ENCODE peak calls at places on chromosomes 16 and 17, in nine cellular contexts. B, U, W, R, Z, K, D, L and T are unnamed samples.
A peak's percentile ranks its signal among the peaks of the same experiment; 100 is the strongest.

GRCh38 chr17:57485566-57485865 is 229.2 kb downstream of the MSI2 start:
- DNase-seq in Z (no peak), W (peak; percentile 49), L (no peak), U (no peak), K (no peak), B (no peak), R (no peak), D (no peak), T (no peak)

GRCh38 chr16:25298165-25298872 is 40.7 kb upstream of the ZKSCAN2 start:
- DNase-seq in D (peak; percentile 7), W (no peak), R (no peak), K (no peak), Z (no peak), B (no peak), U (no peak), L (no peak), T (no peak)

GRCh38 chr17:27535178-27535928 is 79.1 kb downstream of the KSR1 start:
- DNase-seq in Z (no peak), U (no peak), R (no peak), D (no peak), L (no peak), W (no peak), B (no peak), K (no peak), T (no peak)

GRCh38 chr16:60729052-60729451 is 1307.2 kb downstream of the CDH8 start:
- DNase-seq in W (no peak), U (no peak), K (no peak), B (no peak), R (no peak), L (no peak), Z (no peak), D (no peak), T (no peak)

GRCh38 chr16:88013091-88013609 is 61.9 kb downstream of the BANP start:
- DNase-seq in U (peak; percentile 36), D (no peak), R (no peak), K (peak; percentile 1), L (no peak), W (no peak), Z (no peak), B (no peak), T (no peak)

GRCh38 chr16:641326-642188 is at the start of gene MCRIP2:
- DNase-seq in D (peak; percentile 77), K (peak; percentile 70), L (peak; percentile 71), U (peak; percentile 88), B (peak; percentile 67), W (no peak), Z (peak; percentile 61), R (peak; percentile 94), T (peak; percentile 90)

GRCh38 chr17:62578757-62579487 is 48.5 kb upstream of the MRC2 start:
- DNase-seq in U (no peak), K (no peak), R (no peak), W (no peak), Z (no peak), B (no peak), L (no peak), D (no peak), T (no peak)

GRCh38 chr17:69978056-69978646 is 96.9 kb upstream of the KCNJ16 start:
- DNase-seq in R (no peak), L (no peak), B (no peak), Z (peak; percentile 52), W (no peak), U (no peak), D (no peak), K (peak; percentile 4), T (no peak)

GRCh38 chr16:81212830-81213465 is 25.5 kb upstream of the BCO1 start:
- DNase-seq in K (no peak), Z (no peak), W (no peak), L (no peak), R (no peak), B (no peak), U (no peak), D (no peak), T (no peak)

GRCh38 chr16:55663770-55664677 is 8.2 kb downstream of the SLC6A2 start:
- DNase-seq in R (no peak), D (no peak), K (no peak), W (no peak), B (no peak), Z (no peak), U (no peak), L (no peak), T (no peak)

GRCh38 chr17:37148171-37148570 is 199.4 kb downstream of the AATF start:
- DNase-seq in K (peak; percentile 4), L (peak; percentile 33), Z (no peak), B (no peak), R (no peak), D (no peak), W (peak; percentile 31), U (no peak), T (no peak)

GRCh38 chr17:41667280-41668008 is 21.2 kb upstream of the EIF1 start:
- DNase-seq in B (no peak), U (no peak), R (peak; percentile 31), D (no peak), L (no peak), K (no peak), W (no peak), Z (no peak), T (no peak)
- TF ChIP-seq CTCF in B (no peak), U (no peak), R (no peak), D (no peak), L (no peak), K (no peak), W (no peak), Z (no peak), T (no peak)

GRCh38 chr17:30211371-30211770 is 24.1 kb downstream of the SLC6A4 start:
- DNase-seq in R (no peak), U (no peak), K (no peak), L (no peak), W (no peak), B (no peak), D (no peak), Z (no peak), T (no peak)

GRCh38 chr17:30210901-30211300 is 24.6 kb downstream of the SLC6A4 start:
- DNase-seq in W (no peak), L (no peak), R (no peak), K (no peak), D (no peak), B (no peak), U (no peak), Z (no peak), T (no peak)

GRCh38 chr17:30210366-30210765 is 25.1 kb downstream of the SLC6A4 start:
- DNase-seq in W (no peak), K (no peak), Z (no peak), U (no peak), R (no peak), L (no peak), B (no peak), D (no peak), T (no peak)

GRCh38 chr17:30217054-30217453 is 18.4 kb downstream of the SLC6A4 start:
- DNase-seq in R (no peak), K (no peak), Z (no peak), D (no peak), W (no peak), U (no peak), B (no peak), L (no peak), T (no peak)

DNA sequence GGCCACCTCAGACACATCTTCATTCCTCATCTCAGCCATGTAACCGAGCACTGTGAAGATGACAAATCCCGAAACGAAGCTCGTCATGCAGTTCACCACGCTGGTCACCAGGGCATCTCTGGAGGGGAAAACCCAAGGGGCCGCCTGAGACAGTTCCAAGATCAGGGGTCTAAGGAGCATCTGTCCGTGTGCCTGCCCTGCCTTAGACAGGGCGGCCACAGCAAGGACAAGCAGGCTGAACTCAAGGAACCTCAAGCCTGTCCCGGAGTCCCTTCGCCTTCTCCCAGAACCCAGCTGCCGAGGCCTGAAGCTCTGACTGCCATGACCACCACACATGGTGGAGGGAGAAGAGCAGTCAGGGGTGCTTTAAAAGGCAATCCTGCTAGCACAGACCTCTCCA is 22.7 kb downstream of the SLC6A4 start:
- DNase-seq in K (no peak), R (peak; percentile 79), D (no peak), U (no peak), L (no peak), W (no peak), Z (no peak), B (no peak), T (no peak)
- TF ChIP-seq CTCF in K (no peak), R (no peak), D (no peak), U (no peak), L (no peak), W (no peak), Z (no peak), B (no peak), T (no peak)

GRCh38 chr16:17194190-17194780 is 276.5 kb downstream of the XYLT1 start:
- DNase-seq in U (peak; percentile 76), W (no peak), B (peak; percentile 69), R (peak; percentile 66), D (peak; percentile 16), L (peak; percentile 4), Z (peak; percentile 29), K (peak; percentile 51), T (peak; percentile 61)
- TF ChIP-seq CTCF in U (peak; percentile 79), W (peak; percentile 70), B (peak; percentile 73), R (peak; percentile 47), D (peak; percentile 18), L (peak; percentile 28), Z (peak; percentile 60), K (peak; percentile 71), T (peak; percentile 74)

GRCh38 chr17:44311562-44312181 is 3.3 kb downstream of the RUNDC3A start:
- DNase-seq in B (no peak), K (no peak), Z (no peak), L (no peak), U (no peak), D (no peak), R (no peak), W (no peak), T (no peak)

GRCh38 chr17:44310612-44311376 is 2.4 kb downstream of the RUNDC3A start:
- DNase-seq in U (no peak), Z (no peak), D (no peak), B (no peak), L (no peak), W (no peak), K (no peak), R (peak; percentile 19), T (peak; percentile 70)

GRCh38 chr17:44314524-44314868 is 6.1 kb downstream of the RUNDC3A start:
- DNase-seq in U (no peak), L (no peak), K (no peak), B (no peak), D (no peak), R (peak; percentile 17), W (no peak), Z (no peak), T (no peak)

GRCh38 chr17:44314031-44314430 is 5.6 kb downstream of the RUNDC3A start:
- DNase-seq in W (no peak), Z (no peak), B (no peak), D (no peak), R (peak; percentile 21), K (no peak), L (no peak), U (no peak), T (no peak)

DNA sequence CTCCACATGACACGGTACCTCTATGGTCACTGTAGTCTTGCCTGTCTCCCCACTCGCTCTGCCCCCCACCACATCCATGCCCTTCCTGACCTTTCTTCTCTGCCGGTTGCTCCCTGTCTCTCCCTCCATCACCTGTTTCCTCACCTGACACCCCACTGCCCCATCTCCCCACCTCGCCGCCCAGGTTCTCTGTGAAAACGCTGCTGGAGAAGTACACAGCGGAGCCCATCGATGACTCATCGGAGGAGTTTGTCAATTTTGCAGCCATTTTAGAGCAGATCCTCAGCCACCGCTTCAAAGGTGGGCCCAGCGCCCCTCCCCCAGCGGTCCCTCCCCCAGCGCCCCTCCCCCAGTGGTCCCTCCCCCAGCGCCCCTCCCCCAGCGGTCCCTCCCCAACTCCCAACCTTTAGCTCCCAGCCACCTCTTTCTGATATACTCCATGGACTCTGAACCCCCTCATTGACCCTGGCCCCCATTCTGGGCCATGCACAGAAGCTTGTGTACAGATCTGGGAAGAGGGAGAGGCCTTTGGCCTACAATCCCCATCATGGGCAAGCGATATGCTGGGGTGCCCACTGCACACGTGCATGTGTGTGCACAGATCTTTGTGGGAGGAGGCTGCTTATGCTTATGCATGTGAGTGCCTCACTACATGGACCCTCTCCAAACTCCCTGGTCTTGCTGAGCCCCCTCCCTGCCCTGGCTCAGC is 4.1 kb downstream of the RUNDC3A start:
- DNase-seq in R (peak; percentile 25), W (no peak), D (no peak), U (no peak), Z (no peak), B (no peak), L (no peak), K (no peak), T (no peak)
- TF ChIP-seq CTCF in R (no peak), W (no peak), D (no peak), U (no peak), Z (no peak), B (no peak), L (no peak), K (no peak), T (no peak)